ENCODE peak calls at places on chromosomes 16 and 17, in four cellular contexts. H is psoas muscle, J is Peyer's patch, V is endodermal cell. F is an unnamed sample.
A peak's percentile ranks its signal among the peaks of the same experiment; 100 is the strongest.

GRCh38 chr16:19330801-19331484 is 45.4 kb downstream of the CLEC19A start:
- DNase-seq in H (no peak), J (no peak), V (no peak), F (no peak)

GRCh38 chr16:72963508-72963907 is 84.4 kb downstream of the ZFHX3 start:
- DNase-seq in H (no peak), J (no peak), V (no peak), F (no peak)

GRCh38 chr16:84027607-84028006 is 15.0 kb downstream of the SLC38A8 start:
- DNase-seq in H (no peak), J (no peak), V (no peak), F (no peak)

GRCh38 chr17:1626333-1626732 is 2.3 kb downstream of the SLC43A2 start:
- DNase-seq in H (no peak), J (no peak), V (peak; percentile 66), F (no peak)

GRCh38 chr16:4316103-4316731 is 350 bp downstream of the GLIS2 start:
- DNase-seq in H (no peak), J (no peak), V (peak; percentile 78), F (no peak)

GRCh38 chr17:6752068-6752909 is 3.6 kb upstream of the XAF1 start:
- DNase-seq in H (peak; percentile 48), J (no peak), V (peak; percentile 51), F (no peak)

GRCh38 chr17:73929860-73930430 is 273.5 kb upstream of the RPL38 start:
- DNase-seq in H (no peak), J (no peak), V (peak; percentile 64), F (no peak)

GRCh38 chr16:75486014-75486404 is 9.2 kb downstream of the CHST6 start:
- DNase-seq in H (no peak), J (no peak), V (no peak), F (no peak)

GRCh38 chr17:5418858-5419355 is 555 bp downstream of the NUP88 start:
- DNase-seq in H (no peak), J (peak; percentile 74), V (no peak), F (peak; percentile 52)
- H3K36me3 ChIP-seq in H (peaks cover 67% of the 10 kb centered on the region), J (peaks cover 42% of the 10 kb centered on the region), V (peaks cover 47% of the 10 kb centered on the region), F (peaks cover 51% of the 10 kb centered on the region)

GRCh38 chr17:78694805-78695531 is 87.1 kb downstream of the CYTH1 start:
- DNase-seq in H (no peak), J (no peak), V (peak; percentile 33), F (no peak)
- H3K27ac ChIP-seq in H (no peak overlapping the region), J (no peak overlapping the region), V (no peak overlapping the region), F (peak overlapping the region; percentile 4)

DNA sequence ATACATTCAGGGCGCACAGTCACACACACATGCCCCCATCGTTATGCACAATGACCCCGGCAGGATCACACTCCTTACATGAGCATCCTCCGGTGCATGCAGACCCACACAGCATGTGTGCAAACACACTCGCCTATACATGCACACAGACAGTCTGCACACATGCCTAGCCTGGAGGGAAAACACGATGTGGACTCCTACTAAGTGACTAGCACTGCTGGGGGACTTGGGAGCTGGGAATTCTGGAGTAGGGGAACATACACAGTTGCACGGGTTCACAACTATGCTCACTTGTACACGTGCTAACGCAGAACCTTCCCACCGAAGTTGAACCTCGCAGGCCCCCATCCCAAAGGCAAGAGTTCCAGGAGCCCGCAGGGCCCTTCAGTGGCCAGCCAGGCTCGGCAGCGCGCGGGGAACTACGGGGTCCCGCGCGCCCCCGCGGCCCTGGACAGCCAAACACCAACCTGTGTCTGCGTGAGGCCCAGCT is 2.0 kb downstream of the DLX3 start:
- DNase-seq in H (no peak), J (no peak), V (no peak), F (no peak)
- H3K27me3 ChIP-seq in H (peaks cover 94% of the 10 kb centered on the region), J (no peaks in the 10 kb centered on the region), V (peaks cover 100% of the 10 kb centered on the region), F (peaks cover 8% of the 10 kb centered on the region)

DNA sequence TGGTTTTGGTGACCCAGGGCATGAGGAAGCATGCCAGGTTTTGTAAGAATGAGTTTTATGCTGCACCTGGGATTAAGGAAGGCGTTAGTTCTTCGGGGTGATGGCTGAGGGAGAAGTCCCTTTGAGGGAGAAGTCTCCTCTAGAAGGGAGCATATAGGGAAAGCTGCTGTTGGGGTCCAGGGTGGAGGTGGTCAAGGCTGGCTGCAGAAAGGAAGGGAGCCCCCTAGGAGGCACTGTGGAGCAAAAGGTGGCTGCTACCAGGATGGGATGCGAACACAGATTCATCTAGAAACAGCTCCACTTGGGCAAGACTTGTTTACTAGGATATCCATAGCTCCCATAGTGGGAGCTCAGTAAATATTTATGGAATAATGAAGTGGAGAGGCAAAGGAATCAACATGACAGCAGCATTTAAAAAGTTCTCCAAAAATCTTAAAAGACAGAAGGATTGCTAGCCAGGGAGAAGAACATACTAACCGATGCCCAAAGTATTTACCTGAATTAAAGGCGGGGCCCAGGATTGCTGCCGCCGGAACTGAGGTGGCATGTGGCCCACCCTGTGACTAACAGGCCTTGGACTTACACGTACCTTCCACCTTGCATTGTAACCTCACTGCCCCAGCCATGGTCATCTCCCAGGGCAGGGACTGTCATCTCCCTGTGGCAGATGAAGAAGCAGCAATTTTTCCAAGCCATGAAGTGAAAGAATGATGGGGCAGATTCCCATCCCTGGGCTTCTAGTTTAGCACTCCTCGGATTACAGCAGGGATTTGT is 7.1 kb upstream of the LPCAT2 start:
- DNase-seq in H (no peak), J (no peak), V (peak; percentile 83), F (no peak)
- H3K36me3 ChIP-seq in H (no peaks in the 10 kb centered on the region), J (peaks cover 11% of the 10 kb centered on the region), V (peaks cover 4% of the 10 kb centered on the region), F (no peaks in the 10 kb centered on the region)

GRCh38 chr16:13414154-13414553 is 505.8 kb upstream of the ERCC4 start:
- DNase-seq in H (no peak), J (no peak), V (no peak), F (no peak)
- H3K27ac ChIP-seq in H (no peak overlapping the region), J (no peak overlapping the region), V (no peak overlapping the region), F (no peak overlapping the region)

GRCh38 chr17:66835476-66835875 is 559 bp downstream of the CACNG5 start:
- DNase-seq in H (no peak), J (no peak), V (peak; percentile 65), F (no peak)
- H3K27me3 ChIP-seq in H (peaks cover 37% of the 10 kb centered on the region), J (no peaks in the 10 kb centered on the region), V (peaks cover 45% of the 10 kb centered on the region), F (no peaks in the 10 kb centered on the region)

DNA sequence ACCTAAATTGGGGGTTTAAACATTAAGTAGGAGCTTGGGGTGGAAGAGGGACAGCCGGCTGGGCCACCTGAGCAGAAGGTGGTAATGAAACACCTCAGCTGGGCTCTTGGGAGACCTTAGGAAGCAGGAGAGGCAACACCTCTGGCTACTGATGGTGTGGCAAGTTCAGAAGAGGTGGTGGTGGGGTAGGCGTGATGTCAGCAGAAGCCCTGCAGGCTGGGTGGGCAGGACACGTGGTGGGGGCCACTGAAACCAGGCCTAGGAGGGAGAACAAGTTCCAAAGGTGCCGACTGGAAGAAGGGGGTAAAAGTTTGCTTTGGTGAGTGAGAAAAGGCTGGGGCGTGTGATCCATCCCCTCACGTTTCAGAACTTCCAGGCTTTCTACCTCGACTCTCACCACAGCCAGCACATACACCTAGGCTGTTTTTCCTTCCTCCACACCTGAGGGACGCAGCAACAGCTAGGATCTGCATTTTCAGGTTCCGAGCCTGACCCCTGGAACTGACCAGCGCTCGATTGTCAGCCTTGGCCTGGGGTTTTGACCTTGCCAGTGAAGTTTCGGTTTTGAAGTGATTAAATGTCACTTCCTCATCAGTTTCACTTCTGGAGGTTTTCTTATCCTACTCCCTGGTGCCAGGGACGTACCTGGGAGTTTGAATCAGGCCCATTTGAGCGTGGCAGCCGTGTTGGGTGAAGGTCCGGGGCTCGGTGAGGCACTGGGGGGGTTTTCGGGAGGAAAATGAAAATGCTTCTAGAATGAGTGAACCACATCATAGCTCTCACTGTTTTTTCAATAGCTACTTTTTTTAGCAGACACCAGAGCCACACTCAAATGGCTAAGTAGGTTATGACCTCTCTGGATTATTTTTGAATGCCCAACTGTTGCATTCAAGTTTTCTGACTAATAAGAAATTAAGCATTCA is 10.0 kb downstream of the SNN start:
- DNase-seq in H (no peak), J (peak; percentile 37), V (no peak), F (no peak)
- H3K36me3 ChIP-seq in H (peaks cover 46% of the 10 kb centered on the region), J (peaks cover 57% of the 10 kb centered on the region), V (peaks cover 66% of the 10 kb centered on the region), F (peaks cover 75% of the 10 kb centered on the region)

GRCh38 chr16:47611042-47611441 is 149.9 kb downstream of the PHKB start:
- DNase-seq in H (no peak), J (no peak), V (no peak), F (no peak)
- H3K27ac ChIP-seq in H (no peak overlapping the region), J (no peak overlapping the region), V (no peak overlapping the region), F (no peak overlapping the region)

GRCh38 chr17:48737330-48738043 is 8.9 kb upstream of the HOXB13 start:
- DNase-seq in H (no peak), J (no peak), V (no peak), F (no peak)

GRCh38 chr17:48740537-48740936 is 12.0 kb upstream of the HOXB13 start:
- DNase-seq in H (no peak), J (no peak), V (no peak), F (no peak)

GRCh38 chr17:48735057-48735341 is 6.4 kb upstream of the HOXB13 start:
- DNase-seq in H (no peak), J (no peak), V (no peak), F (no peak)

GRCh38 chr17:48738803-48739526 is 10.4 kb upstream of the HOXB13 start:
- DNase-seq in H (no peak), J (no peak), V (peak; percentile 88), F (no peak)

DNA sequence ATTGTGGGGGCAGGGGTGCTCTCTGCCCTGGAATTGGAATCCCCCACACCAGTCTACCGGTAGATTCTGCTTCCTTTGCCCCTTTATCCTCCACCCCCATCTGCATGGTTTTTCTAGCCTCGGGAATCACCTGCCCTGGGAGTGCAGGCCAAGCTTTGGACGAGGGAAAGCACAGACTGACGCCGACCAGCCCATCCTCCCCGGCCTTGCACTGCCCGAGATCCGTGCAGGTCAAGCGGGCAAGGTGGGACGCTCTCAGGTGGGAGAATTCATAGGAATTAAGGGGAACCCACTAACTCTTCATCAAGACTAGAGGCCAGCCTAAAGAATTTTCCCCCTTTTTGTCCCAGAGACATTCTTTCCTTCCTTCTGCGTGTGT is 9.9 kb upstream of the HOXB13 start:
- DNase-seq in H (no peak), J (no peak), V (peak; percentile 63), F (no peak)
- H3K27me3 ChIP-seq in H (peaks cover 99% of the 10 kb centered on the region), J (no peaks in the 10 kb centered on the region), V (peaks cover 100% of the 10 kb centered on the region), F (peaks cover 44% of the 10 kb centered on the region)

GRCh38 chr17:82941021-82942001 is 101.5 kb upstream of the ZNF750 start:
- DNase-seq in H (no peak), J (no peak), V (no peak), F (peak; percentile 60)

GRCh38 chr17:82942166-82943130 is 102.6 kb upstream of the ZNF750 start:
- DNase-seq in H (peak; percentile 3), J (no peak), V (no peak), F (peak; percentile 10)

GRCh38 chr17:82939213-82940030 is 99.6 kb upstream of the ZNF750 start:
- DNase-seq in H (peak; percentile 3), J (no peak), V (no peak), F (peak; percentile 79)

GRCh38 chr17:82938486-82939212 is 98.8 kb upstream of the ZNF750 start:
- DNase-seq in H (peak; percentile 2), J (no peak), V (no peak), F (peak; percentile 14)

DNA sequence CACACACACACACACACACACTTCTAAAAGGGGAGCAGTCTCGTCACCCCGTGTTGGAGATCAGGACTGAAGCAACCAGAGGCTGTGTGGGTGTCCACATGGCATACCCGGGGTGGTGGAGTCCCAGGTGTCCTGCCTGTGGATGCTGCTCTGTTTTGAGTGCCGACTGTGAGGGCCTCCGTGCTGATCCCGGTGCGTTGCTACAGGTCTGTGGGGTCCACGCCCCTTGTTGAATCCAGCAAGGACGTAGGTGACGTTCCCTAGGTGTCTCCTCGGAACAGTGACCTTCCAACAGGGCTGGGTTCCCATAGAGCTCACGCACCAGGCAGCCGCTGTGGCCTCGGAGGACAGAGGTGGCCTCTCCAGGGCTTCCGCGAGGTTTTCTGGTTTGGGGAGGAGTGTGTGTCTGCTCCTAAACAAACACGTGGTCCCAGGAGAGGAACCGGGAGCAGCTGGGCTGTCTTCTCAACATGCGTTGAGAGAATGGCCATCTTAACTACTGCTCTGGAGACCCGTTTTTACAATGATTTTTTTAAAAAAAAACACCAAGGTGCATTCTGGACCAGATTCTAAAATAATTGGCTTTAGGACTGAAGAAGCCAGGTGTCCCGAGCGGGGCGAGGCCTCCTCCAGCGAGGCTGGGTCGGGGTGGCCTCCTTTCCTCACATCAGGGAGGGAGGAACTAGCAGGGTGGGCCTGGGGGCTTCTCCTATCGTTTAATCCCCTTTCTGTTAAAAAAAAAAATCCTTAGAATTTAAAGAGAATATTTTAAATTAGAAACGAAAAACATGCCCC is 100.6 kb upstream of the ZNF750 start:
- DNase-seq in H (no peak), J (no peak), V (no peak), F (peak; percentile 19)
- H3K36me3 ChIP-seq in H (peaks cover 70% of the 10 kb centered on the region), J (peaks cover 75% of the 10 kb centered on the region), V (peaks cover 55% of the 10 kb centered on the region), F (peaks cover 90% of the 10 kb centered on the region)